ENCODE peak calls at places on chromosomes 16 and 17, in four cellular contexts. X is SHP77 treated with DMSO at 0.1 percent for 48 hours; O is activated CD8-positive, alpha-beta memory T cell treated with anti-CD3 and anti-CD28 coated beads for 48 hours; K is choroid plexus epithelial cell. F is an unnamed sample.
A peak's percentile ranks its signal among the peaks of the same experiment; 100 is the strongest.

GRCh38 chr17:3965123-3965800 is 1.0 kb upstream of the ATP2A3 start:
- DNase-seq in O (peak; percentile 45), K (peak; percentile 28), X (peak; percentile 61), F (no peak)

GRCh38 chr17:6623941-6624340 is 16.6 kb downstream of the KIAA0753 start:
- DNase-seq in O (no peak), K (peak; percentile 29), X (no peak), F (no peak)

GRCh38 chr16:49505556-49505955 is 132.0 kb downstream of the C16orf78 start:
- DNase-seq in O (no peak), K (no peak), X (no peak), F (no peak)

GRCh38 chr17:20122236-20122879 is 113.2 kb downstream of the SPECC1 start:
- DNase-seq in X (no peak), O (no peak), K (no peak), F (no peak)

GRCh38 chr16:62638964-62639861 is 603.0 kb upstream of the CDH8 start:
- DNase-seq in O (no peak), X (no peak), K (no peak), F (no peak)

GRCh38 chr16:11636172-11636721 is 32.0 kb upstream of the SNN start:
- DNase-seq in X (no peak), K (no peak), O (no peak), F (no peak)

GRCh38 chr17:60525347-60525623 is 757 bp downstream of the APPBP2 start:
- DNase-seq in X (no peak), K (no peak), O (no peak), F (no peak)

GRCh38 chr16:57807968-57808528 is 5.8 kb upstream of the KIFC3 start:
- DNase-seq in X (no peak), K (peak; percentile 94), O (no peak), F (peak; percentile 87)

GRCh38 chr16:66361604-66362135 is 4.8 kb upstream of the CDH5 start:
- DNase-seq in O (no peak), X (no peak), K (no peak), F (no peak)

GRCh38 chr16:61684566-61684965 is 351.7 kb downstream of the CDH8 start:
- DNase-seq in O (no peak), K (no peak), X (no peak), F (no peak)

GRCh38 chr16:3158498-3159314 is 23.9 kb downstream of the ZNF213 start:
- DNase-seq in K (peak; percentile 83), O (peak; percentile 87), X (peak; percentile 38), F (peak; percentile 79)

GRCh38 chr17:75821552-75821951 is 22.7 kb downstream of the UNC13D start:
- DNase-seq in O (no peak), X (no peak), K (no peak), F (no peak)

GRCh38 chr17:31394544-31394943 is 3.1 kb downstream of the RAB11FIP4 start:
- DNase-seq in K (peak; percentile 89), X (no peak), O (no peak), F (no peak)

GRCh38 chr16:3088925-3089716 is 10.0 kb downstream of the ZSCAN10 start:
- DNase-seq in O (no peak), X (no peak), K (no peak), F (no peak)

GRCh38 chr17:75475851-75476250 is 19.4 kb downstream of the TMEM94 start:
- DNase-seq in K (no peak), O (no peak), X (no peak), F (no peak)

GRCh38 chr17:27551701-27552466 is 79.1 kb upstream of the LGALS9 start:
- DNase-seq in O (no peak), K (peak; percentile 39), X (no peak), F (no peak)

F was measured in HS-27A.